ENCODE peak calls at places on chromosomes 5 and 9, in five cellular contexts. K, D, W, L and I are unnamed samples.

GRCh38 chr5:180241600-180241999 is 32.6 kb upstream of the RASGEF1C start:
- DNase-seq in K (no peak), D (no peak), W (no peak), L (no peak), I (no peak)

GRCh38 chr9:89387970-89388867 is 69.9 kb downstream of the SECISBP2 start:
- DNase-seq in K (no peak), D (peak), W (peak), L (peak), I (peak)

GRCh38 chr9:120490888-120491595 is 88.9 kb downstream of the CDK5RAP2 start:
- DNase-seq in K (no peak), D (no peak), W (no peak), L (no peak), I (no peak)

GRCh38 chr9:121744002-121744686 is 92.7 kb downstream of the DAB2IP start:
- DNase-seq in K (no peak), D (peak), W (peak), L (peak), I (no peak)

GRCh38 chr5:33563983-33564908 is 123.5 kb downstream of the TARS1 start:
- DNase-seq in K (no peak), D (no peak), W (no peak), L (peak), I (no peak)

GRCh38 chr9:121827251-121827967 is 176.0 kb downstream of the DAB2IP start:
- DNase-seq in K (no peak), D (no peak), W (no peak), L (no peak), I (no peak)

GRCh38 chr9:120446681-120447080 is 133.3 kb downstream of the CDK5RAP2 start:
- DNase-seq in K (no peak), D (no peak), W (peak), L (peak), I (no peak)

GRCh38 chr9:5453004-5453403 is 2.7 kb downstream of the CD274 start:
- DNase-seq in K (no peak), D (no peak), W (no peak), L (no peak), I (no peak)

GRCh38 chr5:2666081-2666480 is 85.4 kb downstream of the IRX2 start:
- DNase-seq in K (no peak), D (no peak), W (no peak), L (no peak), I (no peak)

GRCh38 chr5:54249210-54250028 is 61.0 kb downstream of the ARL15 start:
- DNase-seq in K (no peak), D (peak), W (peak), L (no peak), I (no peak)

GRCh38 chr9:35232867-35233544 is 71.2 kb downstream of the UNC13B start:
- DNase-seq in K (no peak), D (no peak), W (no peak), L (no peak), I (no peak)

GRCh38 chr9:135950135-135950682 is 11.0 kb downstream of the UBAC1 start:
- DNase-seq in K (no peak), D (no peak), W (no peak), L (no peak), I (no peak)

GRCh38 chr9:5500441-5501235 is 9.7 kb upstream of the PDCD1LG2 start:
- DNase-seq in K (no peak), D (no peak), W (peak), L (peak), I (no peak)

GRCh38 chr5:150676578-150676977 is 15.5 kb downstream of the MYOZ3 start:
- DNase-seq in K (no peak), D (no peak), W (no peak), L (no peak), I (no peak)
- H3K4me3 ChIP-seq in K (no peak), D (no peak), W (no peak), L (no peak), I (no peak)

GRCh38 chr5:177362871-177363507 is 5.3 kb downstream of the RGS14 start:
- DNase-seq in K (no peak), D (peak), W (no peak), L (peak), I (no peak)
- TF ChIP-seq CTCF in K (no peak), D (no peak), W (no peak), L (no peak), I (no peak)

DNA sequence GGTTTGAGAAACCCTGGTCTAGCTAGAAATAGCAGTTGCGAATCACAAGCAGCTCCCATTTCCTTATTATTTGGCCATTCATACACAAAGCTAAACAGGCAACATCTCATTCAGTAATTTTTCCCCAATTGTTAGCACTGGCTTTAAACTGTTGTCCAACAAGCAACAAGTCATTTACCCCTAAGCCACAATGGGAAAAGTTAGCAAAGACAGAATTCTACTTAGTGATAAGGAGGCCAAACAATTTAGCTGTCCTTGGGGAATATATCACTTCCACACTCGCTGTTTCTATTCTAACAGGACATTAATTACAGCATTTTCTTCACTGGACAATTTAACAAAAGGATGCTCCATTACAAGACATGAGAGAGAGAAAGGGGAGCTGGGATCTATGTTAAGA is 2.8 kb downstream of the MYO10 start:
- DNase-seq in K (no peak), D (no peak), W (no peak), L (peak), I (no peak)
- H3K4me3 ChIP-seq in K (no peak), D (no peak), W (peak), L (peak), I (peak)

GRCh38 chr9:86099695-86100364 is 472 bp upstream of the GOLM1 start:
- DNase-seq in K (no peak), D (peak), W (peak), L (peak), I (no peak)
- TF ChIP-seq CTCF in K (peak), D (no peak), W (peak), L (no peak), I (no peak)

GRCh38 chr9:101737705-101738565 is 512 bp downstream of the GRIN3A start:
- DNase-seq in K (no peak), D (peak), W (no peak), L (peak), I (no peak)

GRCh38 chr9:101739311-101739710 is 864 bp upstream of the GRIN3A start:
- DNase-seq in K (no peak), D (no peak), W (no peak), L (no peak), I (no peak)

GRCh38 chr9:101736723-101737122 is 1.7 kb downstream of the GRIN3A start:
- DNase-seq in K (no peak), D (peak), W (peak), L (peak), I (no peak)

GRCh38 chr9:101737165-101737704 is 1.2 kb downstream of the GRIN3A start:
- DNase-seq in K (no peak), D (no peak), W (no peak), L (no peak), I (no peak)

DNA sequence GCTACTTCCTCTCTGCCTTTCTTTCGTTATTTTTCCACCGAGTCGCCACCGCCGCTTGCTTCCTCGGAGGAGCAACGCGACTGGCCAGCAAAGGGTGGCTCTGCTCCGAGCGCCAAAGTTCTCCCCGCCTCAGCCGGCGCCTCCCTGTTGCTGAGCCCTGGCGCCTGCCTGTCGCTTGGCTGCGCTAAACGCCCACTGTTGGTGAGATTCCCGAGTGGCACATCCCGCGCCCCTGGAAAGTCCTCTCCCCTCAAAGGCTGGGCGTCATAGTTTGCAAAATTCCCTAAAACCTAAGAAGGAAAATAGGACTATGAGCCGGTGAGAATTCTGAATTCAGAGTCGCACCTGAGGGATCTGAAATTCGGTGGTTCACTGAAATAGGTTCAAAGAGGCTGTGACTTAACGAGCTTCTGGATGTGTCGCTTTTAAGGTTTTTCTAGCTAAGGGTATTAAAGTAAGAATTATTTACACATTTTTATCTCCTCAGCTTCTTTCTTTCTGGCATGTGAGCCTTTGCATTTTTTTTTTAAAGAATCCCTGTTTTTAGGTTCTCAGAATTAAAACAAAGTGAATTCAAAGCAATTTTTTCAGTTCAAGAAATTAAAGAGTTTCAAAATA is at the start of gene GRIN3A:
- DNase-seq in K (no peak), D (peak), W (no peak), L (peak), I (no peak)
- H3K4me3 ChIP-seq in K (no peak), D (no peak), W (peak), L (no peak), I (no peak)

GRCh38 chr5:81283976-81284375 is 17.4 kb upstream of the ZCCHC9 start:
- DNase-seq in K (no peak), D (no peak), W (no peak), L (no peak), I (no peak)

GRCh38 chr5:81290146-81290545 is 11.2 kb upstream of the ZCCHC9 start:
- DNase-seq in K (no peak), D (no peak), W (no peak), L (no peak), I (no peak)

GRCh38 chr5:81288021-81288433 is 13.4 kb upstream of the ZCCHC9 start:
- DNase-seq in K (no peak), D (no peak), W (no peak), L (no peak), I (no peak)

GRCh38 chr5:81292130-81292529 is 9.3 kb upstream of the ZCCHC9 start:
- DNase-seq in K (no peak), D (no peak), W (no peak), L (no peak), I (no peak)

DNA sequence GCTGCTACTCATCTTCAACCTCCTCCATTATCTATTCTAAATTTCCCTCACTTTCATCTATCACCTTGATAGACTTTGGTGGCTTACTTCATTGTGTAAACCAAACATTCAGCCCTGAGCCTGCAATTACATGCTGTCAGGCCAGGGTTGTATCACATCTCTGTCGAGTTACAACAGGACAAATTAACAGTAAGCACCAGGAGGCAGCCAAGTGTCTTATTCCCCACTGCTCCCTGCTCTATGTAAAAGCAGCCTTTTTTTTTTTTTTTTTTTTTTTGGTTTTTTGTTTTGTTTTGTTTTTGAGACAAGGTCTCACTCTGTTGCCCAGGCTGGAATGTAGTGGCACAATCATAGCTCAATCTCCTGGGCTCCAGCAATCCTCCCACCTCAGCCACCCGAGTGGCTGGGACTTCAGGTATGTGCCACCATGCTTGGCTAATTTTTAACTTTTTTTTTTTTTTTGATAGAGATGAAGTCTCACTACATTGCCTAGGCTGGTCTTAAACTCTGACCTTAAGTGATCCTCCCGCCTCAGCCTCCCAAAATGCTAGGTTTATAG is 15.2 kb upstream of the ZCCHC9 start:
- DNase-seq in K (no peak), D (no peak), W (no peak), L (no peak), I (no peak)
- TF ChIP-seq CTCF in K (no peak), D (no peak), W (no peak), L (no peak), I (no peak)

GRCh38 chr9:113519401-113520108 is 56.0 kb downstream of the RGS3 start:
- DNase-seq in K (peak), D (peak), W (no peak), L (peak), I (no peak)

GRCh38 chr9:113522858-113523257 is 59.3 kb downstream of the RGS3 start:
- DNase-seq in K (no peak), D (no peak), W (no peak), L (no peak), I (no peak)

GRCh38 chr9:113522419-113522818 is 58.9 kb downstream of the RGS3 start:
- DNase-seq in K (no peak), D (no peak), W (no peak), L (no peak), I (no peak)

GRCh38 chr9:113521693-113522260 is 58.2 kb downstream of the RGS3 start:
- DNase-seq in K (no peak), D (no peak), W (no peak), L (no peak), I (no peak)

DNA sequence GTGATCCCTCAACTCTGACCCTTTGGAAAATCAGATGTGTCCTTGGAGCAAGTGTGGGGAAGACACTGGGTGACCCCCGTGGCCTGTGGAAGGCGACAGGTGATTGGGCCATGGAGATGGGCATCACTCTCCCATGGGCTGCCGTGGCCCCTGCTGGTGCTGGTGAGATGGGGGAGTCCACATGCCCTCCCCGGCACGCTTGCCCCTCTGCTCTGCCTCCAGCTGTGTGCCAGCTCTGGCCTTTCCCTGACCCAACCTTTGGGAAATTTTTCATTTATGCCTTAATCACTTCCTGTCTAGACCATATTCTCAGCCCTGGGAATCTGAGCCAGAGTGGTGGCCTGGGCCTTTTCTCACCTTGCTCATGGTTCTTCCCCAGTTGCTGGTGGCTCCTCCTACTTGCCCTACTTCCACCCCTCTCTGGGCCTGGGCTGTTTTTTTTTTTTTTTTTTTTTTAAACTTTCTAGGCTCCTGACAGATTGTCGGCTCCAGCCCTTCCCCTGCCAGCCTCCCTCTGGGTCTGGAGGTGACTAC is 56.6 kb downstream of the RGS3 start:
- DNase-seq in K (peak), D (peak), W (peak), L (peak), I (no peak)
- H3K4me3 ChIP-seq in K (no peak), D (no peak), W (no peak), L (no peak), I (no peak)

DNA sequence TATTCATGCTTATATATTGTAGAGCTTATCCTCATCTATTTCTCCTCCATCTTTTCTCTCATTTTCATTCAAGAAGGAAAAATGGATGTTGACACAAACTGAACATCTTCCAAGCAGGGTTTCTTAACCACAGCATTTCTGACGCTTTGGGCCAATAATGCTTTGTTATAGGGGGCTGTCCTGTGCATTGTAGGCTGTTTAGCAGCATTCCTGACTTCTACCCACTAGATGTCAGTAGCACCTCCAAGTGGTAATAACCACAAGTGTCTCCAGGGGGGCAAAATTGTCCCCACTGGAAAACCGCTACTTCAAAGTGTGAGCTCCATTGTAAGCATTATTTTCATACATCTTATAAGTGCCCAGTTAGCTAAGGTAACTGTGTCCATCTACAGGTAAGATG is 2.6 kb upstream of the TXNDC8 start:
- DNase-seq in K (no peak), D (peak), W (peak), L (peak), I (no peak)
- TF ChIP-seq CTCF in K (peak), D (no peak), W (peak), L (peak), I (peak)

DNA sequence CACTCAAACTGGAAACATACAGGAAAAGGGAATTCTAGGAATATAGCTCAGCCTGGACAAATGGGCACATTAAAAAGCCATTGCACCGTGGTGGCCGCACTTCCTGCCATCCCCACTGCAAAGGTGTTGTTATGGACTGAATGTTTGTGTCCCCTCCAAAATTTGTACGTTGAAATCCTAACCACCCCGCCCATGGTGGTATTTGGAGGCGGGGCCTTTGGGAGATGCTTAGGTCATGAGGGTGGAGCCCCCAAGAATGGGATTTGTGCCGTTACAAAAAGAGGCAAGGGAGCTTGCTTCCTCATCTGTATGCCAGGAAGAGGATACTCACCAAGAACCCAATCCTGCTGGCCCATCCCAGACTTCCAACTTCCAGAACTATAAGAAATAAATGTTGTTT is 1.1 kb upstream of the CMBL start:
- DNase-seq in K (no peak), D (no peak), W (no peak), L (no peak), I (no peak)
- H3K4me3 ChIP-seq in K (no peak), D (no peak), W (no peak), L (no peak), I (no peak)

DNA sequence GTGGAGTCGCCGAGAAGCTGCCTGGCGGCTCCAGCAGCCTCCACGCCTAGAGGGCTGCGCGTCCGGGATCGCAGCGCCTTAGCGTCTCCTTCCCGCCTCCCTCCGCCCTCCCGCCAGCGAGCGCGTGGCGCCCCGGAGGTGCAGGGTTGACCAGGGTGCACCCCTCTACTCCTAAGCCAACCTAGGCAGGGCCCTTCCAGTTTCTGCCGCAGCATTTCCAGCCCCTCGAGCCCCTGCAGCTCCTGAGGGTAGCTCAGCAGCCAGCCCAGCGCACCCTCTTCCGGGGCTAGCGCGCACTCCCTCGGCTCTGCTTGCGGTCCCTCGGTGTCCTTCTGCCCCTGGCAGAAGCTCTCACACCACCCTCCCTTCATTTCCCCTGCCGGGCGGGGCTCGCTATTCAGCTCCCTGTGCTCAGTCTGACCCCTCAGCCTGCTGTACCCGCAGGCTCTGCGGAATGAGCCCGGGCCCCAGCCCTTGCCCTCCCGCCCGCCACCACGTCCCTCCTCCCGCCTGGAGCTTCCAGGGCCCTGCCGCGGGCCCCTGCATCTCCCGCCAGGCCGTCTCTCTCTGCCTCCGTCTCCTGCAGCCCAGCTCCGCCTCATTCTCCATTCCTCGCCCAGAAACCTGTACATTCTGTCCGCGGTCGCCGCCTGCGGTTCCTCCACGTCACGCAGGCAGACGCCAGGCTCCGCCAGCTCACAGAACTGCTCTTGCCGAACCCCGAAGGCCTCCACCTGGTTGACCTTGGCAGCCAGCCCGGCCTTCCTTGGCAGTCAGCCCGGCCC is 61.8 kb downstream of the SPATA31C2 start:
- DNase-seq in K (peak), D (peak), W (peak), L (peak), I (no peak)
- TF ChIP-seq CTCF in K (peak), D (no peak), W (peak), L (peak), I (peak)